ENCODE peak calls at places on chromosomes 11 and 22, in four cellular contexts. L, W, Q and Z are unnamed samples.

GRCh38 chr11:70624598-70624993 is 226.3 kb downstream of the CTTN start:
- DNase-seq in L (no peak), W (no peak), Q (no peak), Z (no peak)

GRCh38 chr11:27882066-27882697 is 181.9 kb upstream of the BDNF start:
- DNase-seq in L (no peak), W (no peak), Q (no peak), Z (no peak)

GRCh38 chr11:63866211-63866610 is 27.3 kb downstream of the MARK2 start:
- DNase-seq in L (peak; percentile 71), W (no peak), Q (peak; percentile 62), Z (peak; percentile 51)

GRCh38 chr11:77747381-77747969 is 73.0 kb downstream of the RSF1 start:
- DNase-seq in L (no peak), W (no peak), Q (no peak), Z (peak; percentile 59)

GRCh38 chr11:102226702-102227101 is 90.6 kb upstream of the BIRC3 start:
- DNase-seq in L (no peak), W (no peak), Q (no peak), Z (peak; percentile 80)

GRCh38 chr11:26231252-26231661 is 100.7 kb upstream of the ANO3 start:
- DNase-seq in L (no peak), W (no peak), Q (no peak), Z (peak; percentile 43)

GRCh38 chr11:28701760-28702449 is 593.7 kb downstream of the METTL15 start:
- DNase-seq in L (no peak), W (peak; percentile 71), Q (no peak), Z (peak; percentile 51)

GRCh38 chr11:838441-839279 is 3.7 kb downstream of the POLR2L start:
- DNase-seq in L (no peak), W (peak; percentile 56), Q (no peak), Z (peak; percentile 47)

GRCh38 chr11:70799386-70799785 is 401.1 kb downstream of the CTTN start:
- DNase-seq in L (no peak), W (no peak), Q (no peak), Z (peak; percentile 13)

GRCh38 chr11:90434858-90435257 is 212.0 kb upstream of the CHORDC1 start:
- DNase-seq in L (no peak), W (no peak), Q (no peak), Z (no peak)

GRCh38 chr11:62034045-62034355 is 66.6 kb upstream of the FTH1 start:
- DNase-seq in L (no peak), W (no peak), Q (no peak), Z (no peak)

GRCh38 chr11:116070555-116070954 is 566.3 kb upstream of the CADM1 start:
- DNase-seq in L (no peak), W (no peak), Q (no peak), Z (no peak)

GRCh38 chr11:17983569-17983968 is 29.3 kb downstream of the SERGEF start:
- DNase-seq in L (no peak), W (no peak), Q (no peak), Z (no peak)

GRCh38 chr22:18111759-18112330 is 1.2 kb downstream of the TUBA8 start:
- DNase-seq in L (no peak), W (no peak), Q (peak; percentile 86), Z (no peak)

GRCh38 chr22:18112440-18112839 is 1.8 kb downstream of the TUBA8 start:
- DNase-seq in L (no peak), W (no peak), Q (no peak), Z (no peak)

GRCh38 chr22:18110944-18111758 is 542 bp downstream of the TUBA8 start:
- DNase-seq in L (no peak), W (no peak), Q (no peak), Z (no peak)

GRCh38 chr22:18109410-18110193 is 1.0 kb upstream of the TUBA8 start:
- DNase-seq in L (no peak), W (no peak), Q (no peak), Z (no peak)

DNA sequence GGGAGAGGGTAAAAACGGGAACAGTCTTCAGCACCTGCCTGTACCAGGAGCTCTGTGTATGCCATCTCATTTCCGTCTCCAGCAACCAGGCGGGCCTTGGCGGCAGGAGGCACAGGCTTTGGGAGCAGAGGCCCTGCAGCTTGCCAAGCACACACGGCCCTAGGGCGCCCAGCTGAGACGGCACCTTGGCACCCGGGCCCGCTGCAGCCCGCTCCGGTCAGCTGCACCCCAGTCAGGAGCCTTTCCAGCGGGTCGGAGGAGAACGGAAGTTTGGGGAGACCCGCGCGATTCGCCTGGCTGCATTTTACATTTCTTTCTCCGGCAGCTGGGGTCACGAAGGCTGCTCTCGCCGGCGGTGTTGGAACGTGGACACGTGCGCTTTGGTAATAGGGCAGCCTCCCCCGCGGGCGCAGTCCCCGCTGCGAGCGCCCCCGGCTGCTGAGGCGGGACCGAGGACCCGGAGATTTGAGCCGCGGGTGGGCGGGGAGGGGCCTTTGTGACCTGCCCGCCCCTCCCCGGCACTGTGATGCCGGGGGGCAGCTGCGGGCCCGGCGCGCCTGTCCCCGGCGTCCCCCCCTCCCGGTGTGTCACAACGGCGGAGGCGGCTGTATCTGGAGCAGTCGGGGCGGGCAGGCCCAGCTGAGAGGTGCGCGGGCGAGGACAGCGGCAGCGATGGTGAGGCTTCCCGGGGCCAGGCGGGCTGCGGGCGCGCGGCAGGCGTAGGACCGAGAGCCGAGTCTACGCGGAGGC is at the start of gene TUBA8:
- DNase-seq in L (no peak), W (no peak), Q (peak; percentile 89), Z (peak; percentile 31)
- TF ChIP-seq CTCF in L (no peak), W (no peak), Q (no peak), Z (no peak)

GRCh38 chr11:117300301-117300700 is 9.2 kb downstream of the BACE1-AS start:
- DNase-seq in L (peak; percentile 69), W (no peak), Q (no peak), Z (peak; percentile 10)
- H3K4me3 ChIP-seq in L (no peak overlapping the region), W (no peak overlapping the region), Q (peak overlapping the region; percentile 7), Z (no peak overlapping the region)

DNA sequence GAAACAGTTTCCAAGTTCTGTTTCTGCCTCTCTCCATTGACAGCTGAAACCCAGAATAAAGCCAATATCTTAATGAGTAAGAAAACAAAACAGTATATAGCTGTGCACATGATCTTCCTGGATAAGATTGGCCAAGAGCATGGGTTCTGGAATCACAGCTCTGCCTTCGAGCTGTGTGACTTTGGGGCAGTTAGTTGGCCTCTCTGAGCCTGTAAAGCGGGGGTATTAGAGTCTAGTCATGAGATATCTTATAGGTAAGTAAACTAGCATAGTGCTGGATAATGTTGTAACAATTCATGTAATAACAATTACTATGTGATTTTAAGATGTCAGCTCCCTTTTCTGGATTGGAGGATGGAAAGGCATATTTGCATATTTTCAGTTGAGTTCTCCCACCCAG is 73.5 kb downstream of the TRAF6 start:
- DNase-seq in L (no peak), W (no peak), Q (no peak), Z (no peak)
- TF ChIP-seq CTCF in L (no peak), W (no peak), Q (no peak), Z (no peak)

DNA sequence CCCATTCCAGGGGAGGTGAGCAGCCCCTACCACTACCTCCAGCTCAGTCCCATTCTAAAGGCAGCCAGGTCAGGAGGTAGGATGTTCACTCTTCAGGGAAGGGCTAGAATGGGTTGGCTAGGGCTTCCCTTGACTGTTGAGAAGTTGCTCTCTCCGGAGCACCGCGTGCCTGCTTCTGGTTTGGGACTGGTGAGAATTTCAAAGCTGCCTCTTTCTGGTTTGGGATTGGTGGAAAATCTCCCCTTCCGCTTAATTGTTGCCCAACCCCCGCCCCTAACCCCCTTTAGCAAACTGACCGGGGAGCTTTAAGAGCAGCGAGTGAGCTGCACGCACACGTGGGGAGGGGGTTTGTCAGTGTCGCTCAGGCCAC is 689 bp downstream of the USP2 start:
- DNase-seq in L (no peak), W (no peak), Q (no peak), Z (no peak)
- H3K4me3 ChIP-seq in L (no peak overlapping the region), W (peak overlapping the region; percentile 55), Q (peak overlapping the region; percentile 84), Z (no peak overlapping the region)

GRCh38 chr11:128484172-128484571 is 103.2 kb downstream of the ETS1 start:
- DNase-seq in L (no peak), W (no peak), Q (no peak), Z (no peak)
- TF ChIP-seq CTCF in L (no peak), W (peak; percentile 49), Q (no peak), Z (no peak)

GRCh38 chr11:68266121-68266891 is 5.5 kb downstream of the C11orf24 start:
- DNase-seq in L (no peak), W (no peak), Q (no peak), Z (no peak)
- H3K4me3 ChIP-seq in L (no peak overlapping the region), W (no peak overlapping the region), Q (no peak overlapping the region), Z (no peak overlapping the region)

DNA sequence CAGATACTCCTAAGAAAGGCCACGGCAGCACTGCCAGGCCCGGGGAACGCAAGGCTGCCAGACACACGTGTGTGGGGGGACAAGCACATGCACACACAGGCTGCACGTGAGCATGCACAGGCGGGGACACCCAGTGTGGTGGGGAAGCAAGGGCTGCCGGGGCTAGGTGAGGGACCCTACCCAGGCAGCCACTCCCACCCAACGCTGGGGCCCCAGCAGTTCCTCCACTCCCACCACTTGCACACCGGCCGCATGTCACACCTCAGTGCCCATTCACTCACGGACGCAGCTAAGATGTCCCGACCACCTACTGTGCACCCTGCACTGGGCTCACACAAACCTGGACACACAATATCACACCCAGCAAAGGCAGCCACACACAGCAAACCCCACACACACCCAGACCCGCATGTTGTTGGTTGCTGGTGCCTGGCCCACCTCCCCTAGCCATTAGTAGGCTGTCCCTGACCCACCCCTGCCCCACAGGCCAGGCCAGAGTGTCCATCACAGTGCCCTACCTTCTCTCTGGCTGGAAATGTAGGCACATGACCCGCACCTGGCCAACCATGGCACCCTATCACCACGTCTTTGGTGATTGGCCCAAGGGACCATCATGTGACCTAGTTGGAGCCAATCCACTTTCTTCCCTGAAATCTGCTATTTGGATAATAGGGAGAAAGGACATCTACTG is 8.8 kb downstream of the SSTR3 start:
- DNase-seq in L (peak; percentile 47), W (no peak), Q (peak; percentile 40), Z (no peak)
- TF ChIP-seq CTCF in L (no peak), W (no peak), Q (no peak), Z (no peak)

GRCh38 chr11:45688472-45689033 is 23.1 kb upstream of the CHST1 start:
- DNase-seq in L (no peak), W (no peak), Q (no peak), Z (no peak)

GRCh38 chr11:45683285-45684058 is 18.1 kb upstream of the CHST1 start:
- DNase-seq in L (peak; percentile 44), W (no peak), Q (no peak), Z (no peak)

GRCh38 chr11:45684440-45684839 is 19.0 kb upstream of the CHST1 start:
- DNase-seq in L (peak; percentile 14), W (no peak), Q (no peak), Z (no peak)

GRCh38 chr11:45687836-45688235 is 22.4 kb upstream of the CHST1 start:
- DNase-seq in L (no peak), W (no peak), Q (no peak), Z (no peak)

GRCh38 chr11:45685976-45686375 is 20.6 kb upstream of the CHST1 start:
- DNase-seq in L (no peak), W (no peak), Q (no peak), Z (no peak)
- H3K4me3 ChIP-seq in L (no peak overlapping the region), W (no peak overlapping the region), Q (no peak overlapping the region), Z (no peak overlapping the region)